ENCODE peak calls at places on chromosomes 5 and 9, in five cellular contexts. E is cardiac muscle cell, S is heart left ventricle, Y is upper lobe of left lung, B is B cell. F is an unnamed sample.
A peak's percentile ranks its signal among the peaks of the same experiment; 100 is the strongest.

GRCh38 chr9:86079421-86080111 is 19.8 kb downstream of the GOLM1 start:
- DNase-seq in B (no peak), S (no peak), Y (no peak), E (no peak), F (no peak)

GRCh38 chr5:67639311-67639710 is 442.7 kb upstream of the CD180 start:
- DNase-seq in B (no peak), Y (no peak), S (peak; percentile 53), E (no peak), F (no peak)

GRCh38 chr5:6752236-6752635 is 39.0 kb downstream of the TENT4A start:
- DNase-seq in B (no peak), E (no peak), Y (no peak), S (peak; percentile 17), F (no peak)

GRCh38 chr5:133897431-133897830 is 71.0 kb downstream of the C5orf15 start:
- DNase-seq in E (no peak), B (no peak), Y (no peak), S (no peak), F (no peak)

GRCh38 chr5:107213025-107213424 is 457.7 kb downstream of the EFNA5 start:
- DNase-seq in Y (no peak), B (no peak), S (peak; percentile 22), E (no peak), F (no peak)

GRCh38 chr5:24823625-24824024 is 178.8 kb upstream of the CDH10 start:
- DNase-seq in B (no peak), E (no peak), Y (no peak), S (no peak), F (no peak)

GRCh38 chr9:81266674-81267073 is 422.7 kb downstream of the TLE1 start:
- DNase-seq in E (no peak), S (no peak), Y (no peak), B (no peak), F (no peak)

GRCh38 chr9:137053944-137054931 is at the start of gene ENTPD2:
- DNase-seq in E (no peak), B (no peak), Y (peak; percentile 63), S (no peak), F (no peak)

GRCh38 chr5:84494453-84494852 is 109.8 kb upstream of the EDIL3 start:
- DNase-seq in Y (no peak), S (no peak), B (no peak), E (no peak), F (no peak)

GRCh38 chr5:138458353-138458752 is 6.9 kb upstream of the EGR1 start:
- DNase-seq in Y (no peak), B (no peak), E (peak; percentile 58), S (no peak), F (no peak)

GRCh38 chr9:134192311-134192950 is 28.1 kb upstream of the RNU6ATAC start:
- DNase-seq in S (no peak), E (no peak), B (no peak), Y (no peak), F (no peak)

GRCh38 chr9:117114768-117115167 is 300.1 kb downstream of the ASTN2 start:
- DNase-seq in S (no peak), Y (no peak), B (no peak), E (no peak), F (no peak)

GRCh38 chr5:154627711-154628678 is 127.2 kb upstream of the LARP1 start:
- DNase-seq in Y (no peak), S (no peak), B (no peak), E (no peak), F (no peak)

DNA sequence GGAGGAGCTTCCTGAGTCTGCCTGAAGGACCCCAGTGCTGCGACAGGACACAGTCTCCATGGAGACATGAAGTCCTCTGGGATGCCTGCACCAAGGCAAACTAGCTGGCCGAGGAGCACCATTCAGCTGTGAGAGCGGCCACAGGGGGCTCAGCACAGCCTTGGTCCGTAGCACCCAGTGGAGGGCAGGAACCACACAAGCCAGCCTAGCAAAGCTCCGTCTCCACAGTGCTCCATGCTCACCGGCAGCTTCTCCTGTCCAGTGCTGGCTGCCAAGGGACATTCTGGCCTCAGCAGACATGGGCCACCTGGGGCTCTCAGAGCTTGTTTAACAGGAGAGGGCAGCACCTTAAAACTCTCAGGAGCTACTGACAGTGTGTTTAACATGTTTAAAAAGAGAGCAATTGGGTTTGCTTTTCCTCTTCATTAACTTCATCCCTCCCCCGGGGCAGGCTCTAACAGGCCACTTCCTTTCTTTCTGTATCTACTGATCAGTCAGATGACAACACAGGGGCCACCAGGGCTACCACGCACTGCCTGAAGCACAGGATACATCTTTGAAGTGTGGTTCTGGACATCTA is 57.0 kb downstream of the SECISBP2 start:
- DNase-seq in S (no peak), Y (no peak), B (peak; percentile 68), E (no peak), F (no peak)
- TF ChIP-seq CTCF in S (no peak), Y (no peak), B (peak; percentile 10), E (no peak), F (no peak)

GRCh38 chr5:108366500-108366899 is 15.4 kb downstream of the FBXL17 start:
- DNase-seq in B (no peak), Y (no peak), E (no peak), S (no peak), F (no peak)

GRCh38 chr5:108372369-108372768 is 9.5 kb downstream of the FBXL17 start:
- DNase-seq in E (no peak), B (no peak), S (no peak), Y (no peak), F (no peak)

GRCh38 chr5:108367679-108368334 is 14.1 kb downstream of the FBXL17 start:
- DNase-seq in S (no peak), Y (no peak), E (no peak), B (no peak), F (no peak)

GRCh38 chr5:108371263-108371662 is 10.6 kb downstream of the FBXL17 start:
- DNase-seq in B (no peak), E (no peak), S (no peak), Y (no peak), F (no peak)

GRCh38 chr5:108369167-108369566 is 12.7 kb downstream of the FBXL17 start:
- DNase-seq in Y (no peak), E (no peak), B (no peak), S (no peak), F (no peak)
- TF ChIP-seq CTCF in Y (no peak), E (no peak), B (no peak), S (no peak), F (no peak)

DNA sequence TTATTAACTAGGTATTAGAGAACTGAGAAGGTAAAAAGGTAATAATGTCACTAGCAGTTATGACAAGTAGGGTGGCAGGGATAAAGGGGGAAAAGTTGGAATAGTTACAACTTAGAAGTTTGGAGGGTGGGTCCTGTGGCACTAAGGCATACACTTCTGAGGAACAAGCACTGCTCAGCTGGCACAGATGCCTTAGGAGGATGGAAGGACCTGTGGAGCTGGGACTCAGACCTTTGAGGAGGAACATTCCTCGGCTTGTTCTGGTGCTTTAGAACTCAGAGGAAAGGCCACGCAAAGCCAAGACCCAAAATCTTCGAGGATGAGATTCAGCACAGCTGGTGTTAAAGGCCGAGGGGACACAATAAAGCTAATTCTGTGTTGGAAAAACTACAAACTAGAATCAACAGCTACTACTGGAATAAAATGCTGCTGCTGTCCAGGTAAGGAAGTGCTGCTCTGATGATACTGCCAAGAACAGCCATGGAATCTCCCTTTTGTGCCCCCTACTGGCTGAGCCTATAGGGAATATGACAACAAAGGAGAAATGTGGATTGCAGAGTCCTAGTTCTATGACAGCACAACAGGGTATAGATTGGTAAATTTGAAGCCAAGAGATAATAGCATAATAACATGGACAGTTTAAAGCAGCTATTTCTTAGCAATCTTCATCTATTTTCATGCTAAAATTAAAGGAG is 126.7 kb downstream of the SLC25A46 start:
- DNase-seq in Y (peak; percentile 24), S (no peak), B (no peak), E (peak; percentile 72), F (no peak)
- TF ChIP-seq CTCF in Y (peak; percentile 42), S (no peak), B (no peak), E (peak; percentile 72), F (no peak)

GRCh38 chr9:16575142-16575877 is 295.2 kb downstream of the BNC2 start:
- DNase-seq in Y (no peak), E (no peak), S (no peak), B (no peak), F (no peak)
- TF ChIP-seq CTCF in Y (no peak), E (no peak), S (no peak), B (no peak), F (no peak)

GRCh38 chr5:92468307-92468706 is 1085.2 kb upstream of the ARRDC3 start:
- DNase-seq in S (no peak), B (no peak), Y (no peak), E (no peak), F (no peak)

GRCh38 chr5:92471861-92472260 is 1088.7 kb upstream of the ARRDC3 start:
- DNase-seq in B (no peak), Y (no peak), S (no peak), E (no peak), F (no peak)

GRCh38 chr5:92467695-92468094 is 1084.6 kb upstream of the ARRDC3 start:
- DNase-seq in S (no peak), E (no peak), Y (no peak), B (no peak), F (no peak)

GRCh38 chr5:92472981-92473566 is 1090.0 kb upstream of the ARRDC3 start:
- DNase-seq in B (no peak), S (no peak), Y (no peak), E (no peak), F (no peak)

DNA sequence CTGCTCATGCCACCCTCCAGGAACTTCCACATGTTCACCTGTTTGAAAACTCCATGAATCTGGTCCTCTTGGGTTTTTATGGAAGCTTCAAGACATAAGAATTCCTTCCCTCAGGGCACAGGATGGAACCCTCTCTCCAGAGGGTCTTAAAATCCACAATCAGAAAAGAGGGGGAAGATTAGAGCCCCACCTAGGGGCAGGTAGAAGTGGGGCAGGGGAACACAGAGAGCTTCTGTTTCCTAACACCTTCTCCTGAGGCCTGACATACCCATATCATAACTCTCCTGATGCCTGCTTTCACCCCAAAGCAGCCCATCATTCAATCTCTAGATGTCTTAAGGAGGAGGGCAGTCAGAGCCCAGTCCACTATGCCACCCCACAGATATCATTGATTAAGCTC is 1087.7 kb upstream of the ARRDC3 start:
- DNase-seq in B (no peak), E (no peak), S (no peak), Y (no peak), F (no peak)
- TF ChIP-seq CTCF in B (no peak), E (no peak), S (no peak), Y (no peak), F (no peak)

GRCh38 chr5:170338933-170339779 is 41.6 kb upstream of the LCP2 start:
- DNase-seq in E (no peak), S (no peak), B (peak; percentile 66), Y (peak; percentile 68), F (peak; percentile 49)
- TF ChIP-seq CTCF in E (peak; percentile 28), S (peak; percentile 30), B (peak; percentile 70), Y (peak; percentile 34), F (peak; percentile 86)

GRCh38 chr9:37034938-37035471 is 937 bp upstream of the PAX5 start:
- DNase-seq in B (no peak), Y (no peak), S (no peak), E (no peak), F (no peak)
- TF ChIP-seq CTCF in B (peak; percentile 38), Y (no peak), S (no peak), E (no peak), F (no peak)

GRCh38 chr9:105656131-105656921 is 5.9 kb upstream of the TAL2 start:
- DNase-seq in Y (no peak), E (peak; percentile 65), B (peak; percentile 42), S (peak; percentile 45), F (no peak)
- TF ChIP-seq CTCF in Y (no peak), E (peak; percentile 28), B (peak; percentile 35), S (peak; percentile 13), F (no peak)

GRCh38 chr5:173496129-173496882 is 120.1 kb downstream of the BOD1 start:
- DNase-seq in Y (no peak), S (peak; percentile 74), B (no peak), E (no peak), F (no peak)
- TF ChIP-seq CTCF in Y (no peak), S (no peak), B (no peak), E (peak; percentile 17), F (no peak)